ENCODE peak calls at places on chromosome 1, in seven cellular contexts. P is NCI-H1105; T is NCI-H2081; D is HEK293T; G is stimulated activated CD4-positive, alpha-beta T cell treated with anti-CD3 and anti-CD28 coated beads, Interleukin-15, amount 100 ng/mL, for 1 hour; J is mesothelial cell of epicardium; Q is thoracic aorta. H is an unnamed sample.

GRCh38 chr1:212688338-212689047 is 11.1 kb downstream of the BATF3 start:
- DNase-seq in P (no peak), T (no peak), D (peak; percentile 6), G (no peak), J (no peak), Q (no peak), H (no peak)

GRCh38 chr1:7677815-7678214 is 93.3 kb upstream of the VAMP3 start:
- DNase-seq in P (no peak), T (no peak), D (no peak), G (no peak), J (no peak), Q (no peak), H (no peak)

GRCh38 chr1:150528196-150528595 is 12.6 kb downstream of the FALEC start:
- DNase-seq in P (no peak), T (no peak), D (no peak), G (no peak), J (no peak), Q (no peak), H (no peak)

GRCh38 chr1:64974288-64974825 is 8.0 kb upstream of the JAK1 start:
- DNase-seq in P (no peak), T (no peak), D (no peak), G (no peak), J (no peak), Q (no peak), H (no peak)

GRCh38 chr1:46175243-46175642 is 356 bp downstream of the TSPAN1 start:
- DNase-seq in P (no peak), T (no peak), D (no peak), G (no peak), J (no peak), Q (no peak), H (no peak)

GRCh38 chr1:23525558-23526174 is 5.4 kb downstream of the E2F2 start:
- DNase-seq in P (no peak), T (peak; percentile 69), D (no peak), G (no peak), J (no peak), Q (no peak), H (no peak)

GRCh38 chr1:247366926-247367325 is 35.3 kb upstream of the ZNF496 start:
- DNase-seq in P (no peak), T (no peak), D (no peak), G (no peak), J (no peak), Q (no peak), H (no peak)

GRCh38 chr1:236066828-236067386 is 2.0 kb upstream of the NID1 start:
- DNase-seq in P (no peak), T (no peak), D (no peak), G (peak; percentile 50), J (no peak), Q (no peak), H (peak; percentile 82)

GRCh38 chr1:230382060-230382491 is 44.1 kb downstream of the PGBD5 start:
- DNase-seq in P (no peak), T (no peak), D (no peak), G (no peak), J (no peak), Q (no peak), H (no peak)

GRCh38 chr1:206074839-206075238 is 21.9 kb downstream of the RHEX start:
- DNase-seq in P (no peak), T (peak; percentile 45), D (no peak), G (no peak), J (no peak), Q (no peak), H (no peak)

GRCh38 chr1:21325231-21325718 is 35.0 kb upstream of the ECE1 start:
- DNase-seq in P (no peak), T (no peak), D (no peak), G (no peak), J (no peak), Q (no peak), H (no peak)

GRCh38 chr1:227928811-227929375 is 18.8 kb downstream of the WNT9A start:
- DNase-seq in P (no peak), T (no peak), D (no peak), G (no peak), J (no peak), Q (no peak), H (no peak)

GRCh38 chr1:53091841-53092645 is 30.0 kb downstream of the PODN start:
- DNase-seq in P (no peak), T (no peak), D (no peak), G (no peak), J (no peak), Q (no peak), H (no peak)

GRCh38 chr1:2921970-2922686 is 99.1 kb upstream of the ACTRT2 start:
- DNase-seq in P (no peak), T (no peak), D (peak; percentile 65), G (peak; percentile 22), J (no peak), Q (no peak), H (peak; percentile 76)

GRCh38 chr1:153533689-153534201 is 2.0 kb downstream of the S100A6 start:
- DNase-seq in P (no peak), T (peak; percentile 36), D (no peak), G (no peak), J (no peak), Q (peak; percentile 51), H (peak; percentile 88)

GRCh38 chr1:61158592-61158991 is 76.2 kb downstream of the NFIA start:
- DNase-seq in P (no peak), T (no peak), D (no peak), G (no peak), J (no peak), Q (no peak), H (no peak)

H was measured in tibial artery.